ENCODE peak calls at places on chromosome 6, in ten cellular contexts. F is M059J, Y is aorta, J is HTR-8/SVneo, T is amniotic epithelial cell, S is suprapubic skin, Z is GM04504, B is LHCN-M2, D is naive B cell, L is DMS153. V is an unnamed sample.
A peak's percentile ranks its signal among the peaks of the same experiment; 100 is the strongest.

GRCh38 chr6:166629628-166630027 is 2.6 kb upstream of the RPS6KA2 start:
- DNase-seq in F (peak; percentile 16), J (no peak), D (no peak), T (peak; percentile 47), S (no peak), Z (no peak), Y (no peak), L (no peak), B (peak; percentile 77), V (no peak)

GRCh38 chr6:30647802-30648460 is 998 bp downstream of the C6orf136 start:
- DNase-seq in S (peak; percentile 86), B (peak; percentile 69), Z (no peak), L (peak; percentile 15), F (no peak), T (no peak), J (peak; percentile 88), D (no peak), Y (no peak), V (no peak)

GRCh38 chr6:56946368-56946767 is 8.5 kb upstream of the BEND6 start:
- DNase-seq in S (no peak), Y (no peak), Z (no peak), L (no peak), D (no peak), T (no peak), J (no peak), B (no peak), F (peak; percentile 60), V (no peak)

GRCh38 chr6:138242987-138243592 is 24.8 kb upstream of the PBOV1 start:
- DNase-seq in Y (no peak), J (no peak), B (no peak), F (no peak), S (no peak), Z (no peak), D (no peak), T (no peak), L (no peak), V (no peak)

GRCh38 chr6:71228461-71229041 is 60.1 kb upstream of the OGFRL1 start:
- DNase-seq in J (peak; percentile 57), B (peak; percentile 50), Z (no peak), S (no peak), F (peak; percentile 88), T (peak; percentile 75), D (no peak), Y (no peak), L (no peak), V (no peak)

GRCh38 chr6:123784330-123784729 is 19.3 kb upstream of the NKAIN2 start:
- DNase-seq in S (no peak), D (no peak), F (no peak), L (no peak), B (no peak), Z (no peak), T (no peak), Y (no peak), J (no peak), V (no peak)

GRCh38 chr6:99613705-99614429 is 7.2 kb downstream of the PRDM13 start:
- DNase-seq in Y (no peak), J (no peak), D (no peak), Z (no peak), L (peak; percentile 40), F (no peak), S (no peak), B (no peak), T (no peak), V (no peak)

GRCh38 chr6:31826793-31827285 is 699 bp upstream of the HSPA1B start:
- DNase-seq in T (no peak), Y (peak; percentile 93), J (peak; percentile 84), S (peak; percentile 97), B (no peak), Z (peak; percentile 58), L (no peak), D (no peak), F (peak; percentile 93), V (peak; percentile 58)

GRCh38 chr6:149563203-149563927 is 2.8 kb upstream of the GINM1 start:
- DNase-seq in D (no peak), S (no peak), F (peak; percentile 81), T (peak; percentile 82), L (no peak), B (peak; percentile 74), Y (no peak), J (peak; percentile 67), Z (peak; percentile 60), V (peak; percentile 53)

GRCh38 chr6:44102527-44102926 is 24.7 kb downstream of the MRPL14 start:
- DNase-seq in J (no peak), Z (no peak), L (no peak), S (no peak), Y (no peak), B (no peak), T (no peak), D (no peak), F (no peak), V (no peak)